ENCODE peak calls at places on chromosomes 4 and X, in eight cellular contexts. L is K562, E is right lobe of liver, D is colonic mucosa, M is WERI-Rb-1, S is cardiac muscle cell, U is mammary epithelial cell, B is fibroblast of lung. J is an unnamed sample.
A peak's percentile ranks its signal among the peaks of the same experiment; 100 is the strongest.

GRCh38 chrX:10033360-10034007 is 66.3 kb downstream of the CLDN34 start:
- DNase-seq in L (no peak), E (no peak), D (no peak), M (no peak), S (no peak), U (no peak), B (no peak), J (no peak)

GRCh38 chr4:7241587-7242125 is 49.3 kb downstream of the SORCS2 start:
- DNase-seq in L (no peak), E (no peak), D (no peak), M (no peak), S (no peak), U (no peak), B (no peak), J (no peak)

GRCh38 chr4:173246719-173247118 is 78.1 kb downstream of the GALNT7 start:
- DNase-seq in L (no peak), E (no peak), D (no peak), M (peak; percentile 44), S (no peak), U (no peak), B (no peak), J (no peak)

GRCh38 chr4:38805530-38806145 is 1.0 kb upstream of the TLR1 start:
- DNase-seq in L (no peak), E (no peak), D (peak; percentile 26), M (no peak), S (peak; percentile 65), U (no peak), B (no peak), J (no peak)

GRCh38 chr4:32775049-32775448 is 2054.9 kb downstream of the PCDH7 start:
- DNase-seq in L (no peak), E (no peak), D (no peak), M (peak; percentile 47), S (peak; percentile 14), U (no peak), B (peak; percentile 51), J (no peak)

GRCh38 chr4:157315968-157316367 is 95.4 kb downstream of the GRIA2 start:
- DNase-seq in L (no peak), E (no peak), D (no peak), M (no peak), S (no peak), U (no peak), B (no peak), J (no peak)

GRCh38 chr4:24745172-24745895 is 50.0 kb upstream of the SOD3 start:
- DNase-seq in L (no peak), E (no peak), D (no peak), M (no peak), S (no peak), U (peak; percentile 54), B (no peak), J (no peak)

GRCh38 chr4:35503435-35503834 is 740.9 kb downstream of the ARAP2 start:
- DNase-seq in L (no peak), E (no peak), D (no peak), M (no peak), S (no peak), U (no peak), B (no peak), J (no peak)

GRCh38 chr4:185343726-185344581 is 51.8 kb downstream of the LRP2BP start:
- DNase-seq in L (no peak), E (no peak), D (no peak), M (peak; percentile 68), S (peak; percentile 60), U (peak; percentile 5), B (no peak), J (no peak)

GRCh38 chr4:173524218-173525117 is 5.6 kb downstream of the HAND2 start:
- DNase-seq in L (no peak), E (no peak), D (no peak), M (no peak), S (no peak), U (no peak), B (no peak), J (no peak)

GRCh38 chrX:129649268-129650182 is 5.2 kb downstream of the APLN start:
- DNase-seq in L (no peak), E (no peak), D (no peak), M (no peak), S (peak; percentile 37), U (no peak), B (no peak), J (no peak)

GRCh38 chr4:82864336-82865001 is 26.5 kb downstream of the SEC31A start:
- DNase-seq in L (no peak), E (no peak), D (no peak), M (no peak), S (no peak), U (no peak), B (no peak), J (no peak)

GRCh38 chrX:69027181-69028005 is 137.9 kb downstream of the PJA1 start:
- DNase-seq in L (no peak), E (peak; percentile 46), D (no peak), M (no peak), S (peak; percentile 76), U (peak; percentile 97), B (peak; percentile 83), J (no peak)

GRCh38 chrX:132533409-132533808 is 44.6 kb upstream of the MBNL3 start:
- DNase-seq in L (no peak), E (no peak), D (no peak), M (no peak), S (no peak), U (no peak), B (no peak), J (no peak)

GRCh38 chrX:73812256-73812655 is 249.3 kb downstream of the CHIC1 start:
- DNase-seq in L (no peak), E (no peak), D (no peak), M (no peak), S (no peak), U (peak; percentile 15), B (no peak), J (no peak)

GRCh38 chr4:181796502-181796901 is 446.7 kb upstream of the TENM3 start:
- DNase-seq in L (no peak), E (no peak), D (no peak), M (peak; percentile 63), S (peak; percentile 82), U (peak; percentile 98), B (peak; percentile 87), J (no peak)

GRCh38 chrX:15973299-15973698 is 118.7 kb upstream of the AP1S2 start:
- DNase-seq in L (peak; percentile 47), E (no peak), D (peak; percentile 20), M (peak; percentile 49), S (peak; percentile 39), U (peak; percentile 48), B (peak; percentile 39), J (no peak)

GRCh38 chrX:56793533-56794320 is 64.7 kb downstream of the NBDY start:
- DNase-seq in L (no peak), E (peak; percentile 14), D (peak; percentile 18), M (no peak), S (no peak), U (no peak), B (no peak), J (peak; percentile 19)

GRCh38 chr4:167786504-167786903 is 305.8 kb upstream of the ANXA10 start:
- DNase-seq in L (no peak), E (no peak), D (no peak), M (no peak), S (no peak), U (no peak), B (no peak), J (no peak)
- H3K4me3 ChIP-seq in L (no peak overlapping the region), E (no peak overlapping the region), D (no peak overlapping the region), M (no peak overlapping the region), S (no peak overlapping the region), U (no peak overlapping the region), B (no peak overlapping the region), J (no peak overlapping the region)

GRCh38 chr4:161320377-161320776 is 843.4 kb downstream of the FSTL5 start:
- DNase-seq in L (peak; percentile 1), E (no peak), D (no peak), M (peak; percentile 62), S (no peak), U (peak; percentile 13), B (peak; percentile 4), J (no peak)
- TF ChIP-seq CTCF in L (no peak), E (peak; percentile 53), D (no peak), M (peak; percentile 80), S (no peak), U (peak; percentile 62), B (no peak), J (peak; percentile 29)

GRCh38 chr4:53704329-53704728 is 113.0 kb upstream of the LNX1 start:
- DNase-seq in L (no peak), E (no peak), D (no peak), M (no peak), S (no peak), U (no peak), B (no peak), J (no peak)

GRCh38 chr4:53705972-53706371 is 114.7 kb upstream of the LNX1 start:
- DNase-seq in L (no peak), E (no peak), D (no peak), M (no peak), S (no peak), U (no peak), B (no peak), J (no peak)

GRCh38 chr4:53703267-53703655 is 112.0 kb upstream of the LNX1 start:
- DNase-seq in L (no peak), E (no peak), D (no peak), M (no peak), S (no peak), U (no peak), B (no peak), J (no peak)

GRCh38 chr4:53705151-53705764 is 114.0 kb upstream of the LNX1 start:
- DNase-seq in L (no peak), E (no peak), D (no peak), M (no peak), S (no peak), U (no peak), B (no peak), J (no peak)

GRCh38 chr4:53702334-53703266 is 111.3 kb upstream of the LNX1 start:
- DNase-seq in L (no peak), E (peak; percentile 89), D (peak; percentile 83), M (no peak), S (peak; percentile 95), U (peak; percentile 52), B (peak; percentile 86), J (peak; percentile 78)
- H3K27ac ChIP-seq in L (no peak overlapping the region), E (peak overlapping the region; percentile 45), D (peak overlapping the region; percentile 65), M (no peak overlapping the region), S (no peak overlapping the region), U (no peak overlapping the region), B (peak overlapping the region; percentile 59), J (peak overlapping the region; percentile 76)

DNA sequence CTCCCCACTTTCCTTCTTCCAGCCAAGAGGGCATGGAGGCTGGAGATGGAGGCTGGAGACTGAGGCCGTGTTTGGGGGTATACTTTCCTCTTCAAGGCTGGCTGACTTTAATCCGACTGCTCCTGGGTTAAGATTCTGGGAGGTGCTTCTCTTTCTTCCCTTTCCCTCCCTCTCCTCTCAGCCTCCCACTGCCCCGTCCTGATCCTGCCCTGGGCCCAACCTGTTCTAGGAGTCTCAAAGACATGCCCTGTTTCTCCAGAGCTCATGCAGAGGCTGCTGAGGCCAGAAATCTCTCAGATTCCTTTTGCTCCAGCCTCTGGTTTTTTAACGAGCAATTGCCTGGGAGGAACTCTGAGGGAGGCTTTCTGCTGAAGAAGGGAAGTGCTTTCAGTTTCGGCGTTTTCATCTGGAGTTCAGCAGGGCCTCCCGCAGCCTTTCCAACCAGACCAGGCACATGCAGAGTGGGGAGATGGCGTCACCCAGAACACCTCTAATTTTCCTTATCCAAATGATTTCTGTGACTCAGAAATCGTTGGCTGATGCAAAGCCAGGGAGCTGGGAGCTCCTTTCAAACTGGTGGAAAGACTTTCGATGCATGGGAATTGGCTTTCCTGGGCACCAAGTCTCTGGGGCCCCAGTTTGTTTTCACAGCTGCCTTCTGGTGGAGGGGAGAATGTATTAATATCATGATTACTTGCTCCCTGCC is 34.5 kb upstream of the FAM9C start:
- DNase-seq in L (no peak), E (no peak), D (peak; percentile 54), M (no peak), S (peak; percentile 85), U (no peak), B (peak; percentile 83), J (peak; percentile 56)
- H3K4me3 ChIP-seq in L (no peak overlapping the region), E (no peak overlapping the region), D (no peak overlapping the region), M (no peak overlapping the region), S (no peak overlapping the region), U (no peak overlapping the region), B (no peak overlapping the region), J (peak overlapping the region; percentile 14)

GRCh38 chrX:134020910-134021309 is 35.5 kb upstream of the GPC3 start:
- DNase-seq in L (no peak), E (no peak), D (no peak), M (no peak), S (peak; percentile 26), U (no peak), B (no peak), J (no peak)
- TF ChIP-seq CTCF in L (no peak), E (peak; percentile 15), D (no peak), M (no peak), S (no peak), U (peak; percentile 29), B (no peak), J (no peak)